ENCODE peak calls at places on chromosomes 11 and 22, in six cellular contexts. K, X, F, E, R and C are unnamed samples.

GRCh38 chr22:30867746-30868662 is 100.6 kb downstream of the MORC2 start:
- DNase-seq in K (peak; percentile 35), X (no peak), F (no peak), E (no peak), R (no peak), C (no peak)

GRCh38 chr11:90168571-90168970 is 34.1 kb downstream of the NAALAD2 start:
- DNase-seq in K (no peak), X (no peak), F (no peak), E (no peak), R (no peak), C (no peak)

GRCh38 chr11:102177126-102177525 is 66.9 kb downstream of the YAP1 start:
- DNase-seq in K (no peak), X (peak; percentile 47), F (no peak), E (no peak), R (no peak), C (no peak)

GRCh38 chr11:17073370-17074027 is 4.0 kb downstream of the RPS13 start:
- DNase-seq in K (no peak), X (no peak), F (no peak), E (no peak), R (no peak), C (peak; percentile 30)

GRCh38 chr11:92276773-92277172 is 52.2 kb downstream of the FAT3 start:
- DNase-seq in K (no peak), X (peak; percentile 52), F (no peak), E (no peak), R (no peak), C (no peak)

GRCh38 chr11:44623716-44624491 is 58.4 kb downstream of the CD82 start:
- DNase-seq in K (peak; percentile 66), X (peak; percentile 43), F (no peak), E (no peak), R (no peak), C (no peak)

GRCh38 chr22:26362471-26362870 is 66.6 kb upstream of the ASPHD2 start:
- DNase-seq in K (no peak), X (peak; percentile 6), F (no peak), E (no peak), R (no peak), C (no peak)

GRCh38 chr11:123211134-123211879 is 16.3 kb upstream of the CLMP start:
- DNase-seq in K (no peak), X (no peak), F (no peak), E (no peak), R (no peak), C (no peak)

GRCh38 chr11:118366287-118366686 is 6.9 kb downstream of the UBE4A start:
- DNase-seq in K (no peak), X (no peak), F (no peak), E (no peak), R (no peak), C (no peak)

GRCh38 chr22:30327864-30328345 is 1.2 kb upstream of the TBC1D10A start:
- DNase-seq in K (no peak), X (no peak), F (no peak), E (no peak), R (peak; percentile 64), C (peak; percentile 51)

GRCh38 chr22:22342697-22343602 is 98.4 kb downstream of the VPREB1 start:
- DNase-seq in K (no peak), X (no peak), F (peak; percentile 27), E (peak; percentile 26), R (peak; percentile 72), C (peak; percentile 88)